ENCODE peak calls at places on chromosomes 5 and 9, in six cellular contexts. One of them, this sample, is unnamed.

GRCh38 chr5:170623576-170624181 is 119.9 kb downstream of the KCNIP1 start:
- DNase-seq in GM13976: peak
- DNase-seq in T1000: no peak
- DNase-seq in HFFc6: peak
- DNase-seq in T follicular helper cell: no peak
- DNase-seq in ureter: no peak
- DNase-seq in this sample: no peak

GRCh38 chr5:139742173-139742903 is 53.3 kb upstream of the PSD2 start:
- DNase-seq in GM13976: no peak
- DNase-seq in T1000: no peak
- DNase-seq in HFFc6: no peak
- DNase-seq in T follicular helper cell: no peak
- DNase-seq in ureter: no peak
- DNase-seq in this sample: no peak

GRCh38 chr5:131976414-131977211 is 31.1 kb upstream of the MEIKIN start:
- DNase-seq in GM13976: no peak
- DNase-seq in T1000: no peak
- DNase-seq in HFFc6: no peak
- DNase-seq in T follicular helper cell: no peak
- DNase-seq in ureter: peak
- DNase-seq in this sample: no peak

GRCh38 chr9:91949293-91949945 is 609 bp downstream of the ROR2 start:
- DNase-seq in GM13976: no peak
- DNase-seq in T1000: no peak
- DNase-seq in HFFc6: no peak
- DNase-seq in T follicular helper cell: no peak
- DNase-seq in ureter: no peak
- DNase-seq in this sample: no peak

GRCh38 chr9:89425024-89425805 is 72.7 kb downstream of the SEMA4D start:
- DNase-seq in GM13976: no peak
- DNase-seq in T1000: no peak
- DNase-seq in HFFc6: no peak
- DNase-seq in T follicular helper cell: no peak
- DNase-seq in ureter: no peak
- DNase-seq in this sample: no peak

GRCh38 chr9:68702493-68702892 is 2.5 kb upstream of the PIP5K1B start:
- DNase-seq in GM13976: no peak
- DNase-seq in T1000: no peak
- DNase-seq in HFFc6: no peak
- DNase-seq in T follicular helper cell: no peak
- DNase-seq in ureter: no peak
- DNase-seq in this sample: no peak

GRCh38 chr9:13351768-13352386 is 72.4 kb upstream of the MPDZ start:
- DNase-seq in GM13976: no peak
- DNase-seq in T1000: no peak
- DNase-seq in HFFc6: peak
- DNase-seq in T follicular helper cell: no peak
- DNase-seq in ureter: no peak
- DNase-seq in this sample: no peak

GRCh38 chr9:22357016-22357415 is 89.6 kb upstream of the DMRTA1 start:
- DNase-seq in GM13976: no peak
- DNase-seq in T1000: no peak
- DNase-seq in HFFc6: no peak
- DNase-seq in T follicular helper cell: no peak
- DNase-seq in ureter: no peak
- DNase-seq in this sample: no peak

GRCh38 chr9:133113928-133114351 is 7.1 kb downstream of the RALGDS start:
- DNase-seq in GM13976: no peak
- DNase-seq in T1000: no peak
- DNase-seq in HFFc6: no peak
- DNase-seq in T follicular helper cell: no peak
- DNase-seq in ureter: no peak
- DNase-seq in this sample: no peak

GRCh38 chr9:121278535-121279169 is 10.7 kb downstream of the GSN start:
- DNase-seq in GM13976: peak
- DNase-seq in T1000: peak
- DNase-seq in HFFc6: peak
- DNase-seq in T follicular helper cell: no peak
- DNase-seq in ureter: no peak
- DNase-seq in this sample: peak

GRCh38 chr5:56552612-56553268 is 262.6 kb upstream of the MAP3K1 start:
- DNase-seq in GM13976: no peak
- DNase-seq in T1000: no peak
- DNase-seq in HFFc6: no peak
- DNase-seq in T follicular helper cell: no peak
- DNase-seq in ureter: no peak
- DNase-seq in this sample: no peak

GRCh38 chr9:124008855-124009834 is 2.4 kb upstream of the LHX2 start:
- DNase-seq in GM13976: peak
- DNase-seq in T1000: no peak
- DNase-seq in HFFc6: no peak
- DNase-seq in T follicular helper cell: no peak
- DNase-seq in ureter: no peak
- DNase-seq in this sample: no peak

GRCh38 chr5:119919279-119919678 is 289.9 kb downstream of the FAM170A start:
- DNase-seq in GM13976: no peak
- DNase-seq in T1000: no peak
- DNase-seq in HFFc6: no peak
- DNase-seq in T follicular helper cell: no peak
- DNase-seq in ureter: no peak
- DNase-seq in this sample: no peak

GRCh38 chr9:36101916-36102741 is 34.4 kb upstream of the GLIPR2 start:
- DNase-seq in GM13976: no peak
- DNase-seq in T1000: peak
- DNase-seq in HFFc6: peak
- DNase-seq in T follicular helper cell: no peak
- DNase-seq in ureter: no peak
- DNase-seq in this sample: peak

GRCh38 chr9:121222524-121223171 is 21.0 kb upstream of the RAB14 start:
- DNase-seq in GM13976: no peak
- DNase-seq in T1000: no peak
- DNase-seq in HFFc6: peak
- DNase-seq in T follicular helper cell: no peak
- DNase-seq in ureter: no peak
- DNase-seq in this sample: no peak

GRCh38 chr5:180090769-180091546 is 19.4 kb upstream of the RNF130 start:
- DNase-seq in GM13976: no peak
- DNase-seq in T1000: no peak
- DNase-seq in HFFc6: no peak
- DNase-seq in T follicular helper cell: no peak
- DNase-seq in ureter: no peak
- DNase-seq in this sample: no peak

GRCh38 chr9:34049630-34050384 is 1.1 kb upstream of the UBAP2 start:
- DNase-seq in GM13976: no peak
- DNase-seq in T1000: no peak
- DNase-seq in HFFc6: no peak
- DNase-seq in T follicular helper cell: no peak
- DNase-seq in ureter: no peak
- DNase-seq in this sample: no peak

GRCh38 chr5:140317859-140318258 is 15.0 kb upstream of the PFDN1 start:
- DNase-seq in GM13976: no peak
- DNase-seq in T1000: no peak
- DNase-seq in HFFc6: peak
- DNase-seq in T follicular helper cell: no peak
- DNase-seq in ureter: no peak
- DNase-seq in this sample: no peak

GRCh38 chr5:67141644-67142043 is 55.0 kb downstream of the CD180 start:
- DNase-seq in GM13976: no peak
- DNase-seq in T1000: no peak
- DNase-seq in HFFc6: no peak
- DNase-seq in T follicular helper cell: no peak
- DNase-seq in ureter: no peak
- DNase-seq in this sample: no peak

GRCh38 chr9:130918870-130919558 is 20.0 kb downstream of the FIBCD1 start:
- DNase-seq in GM13976: no peak
- DNase-seq in T1000: no peak
- DNase-seq in HFFc6: no peak
- DNase-seq in T follicular helper cell: no peak
- DNase-seq in ureter: no peak
- DNase-seq in this sample: no peak

GRCh38 chr9:92176068-92176799 is 61.0 kb upstream of the SPTLC1 start:
- DNase-seq in GM13976: no peak
- DNase-seq in T1000: no peak
- DNase-seq in HFFc6: no peak
- DNase-seq in T follicular helper cell: no peak
- DNase-seq in ureter: no peak
- DNase-seq in this sample: no peak

GRCh38 chr5:175212203-175212602 is 231.8 kb downstream of the DRD1 start:
- DNase-seq in GM13976: no peak
- DNase-seq in T1000: no peak
- DNase-seq in HFFc6: no peak
- DNase-seq in T follicular helper cell: no peak
- DNase-seq in ureter: no peak
- DNase-seq in this sample: no peak

GRCh38 chr9:113614843-113615648 is 151.5 kb downstream of the RGS3 start:
- DNase-seq in GM13976: peak
- DNase-seq in T1000: no peak
- DNase-seq in HFFc6: no peak
- DNase-seq in T follicular helper cell: no peak
- DNase-seq in ureter: no peak
- DNase-seq in this sample: peak

GRCh38 chr9:79975471-79976316 is 403.9 kb downstream of the TLE4 start:
- DNase-seq in GM13976: no peak
- DNase-seq in T1000: no peak
- DNase-seq in HFFc6: no peak
- DNase-seq in T follicular helper cell: no peak
- DNase-seq in ureter: peak
- DNase-seq in this sample: no peak

GRCh38 chr5:176365663-176366574 is 632 bp downstream of the ARL10 start:
- DNase-seq in GM13976: peak
- DNase-seq in T1000: peak
- DNase-seq in HFFc6: no peak
- DNase-seq in T follicular helper cell: no peak
- DNase-seq in ureter: no peak
- DNase-seq in this sample: no peak

This sample was measured in BJ.